ENCODE peak calls at places on chromosome 1, in six cellular contexts. One of them, this sample, is unnamed.
A peak's percentile ranks its signal among the peaks of the same experiment; 100 is the strongest.

GRCh38 chr1:44485229-44485932 is 80.3 kb downstream of the RNF220 start:
- DNase-seq in fibroblast of lung: peak; percentile 86
- DNase-seq in heart left ventricle: no peak
- DNase-seq in HCT116: no peak
- DNase-seq in prostate gland: no peak
- DNase-seq in GM12878: no peak
- DNase-seq in this sample: no peak

GRCh38 chr1:30755746-30756145 is 1.8 kb downstream of the LAPTM5 start:
- DNase-seq in HCT116: no peak
- DNase-seq in fibroblast of lung: no peak
- DNase-seq in heart left ventricle: no peak
- DNase-seq in prostate gland: no peak
- DNase-seq in GM12878: no peak
- DNase-seq in this sample: no peak

GRCh38 chr1:70156529-70157120 is 48.8 kb downstream of the LRRC40 start:
- DNase-seq in heart left ventricle: no peak
- DNase-seq in GM12878: no peak
- DNase-seq in fibroblast of lung: no peak
- DNase-seq in prostate gland: no peak
- DNase-seq in HCT116: no peak
- DNase-seq in this sample: no peak

GRCh38 chr1:147904726-147905125 is 2.1 kb downstream of the GJA8 start:
- DNase-seq in HCT116: no peak
- DNase-seq in prostate gland: no peak
- DNase-seq in fibroblast of lung: no peak
- DNase-seq in GM12878: no peak
- DNase-seq in heart left ventricle: no peak
- DNase-seq in this sample: no peak

GRCh38 chr1:209720326-209720725 is 15.7 kb downstream of the HSD11B1 start:
- DNase-seq in HCT116: no peak
- DNase-seq in prostate gland: no peak
- DNase-seq in GM12878: no peak
- DNase-seq in fibroblast of lung: peak; percentile 91
- DNase-seq in heart left ventricle: no peak
- DNase-seq in this sample: no peak

GRCh38 chr1:43760745-43761343 is 53.5 kb downstream of the ST3GAL3 start:
- DNase-seq in GM12878: no peak
- DNase-seq in fibroblast of lung: no peak
- DNase-seq in prostate gland: no peak
- DNase-seq in HCT116: no peak
- DNase-seq in heart left ventricle: no peak
- DNase-seq in this sample: no peak

GRCh38 chr1:176201568-176201967 is 5.5 kb downstream of the COP1 start:
- DNase-seq in fibroblast of lung: no peak
- DNase-seq in HCT116: no peak
- DNase-seq in prostate gland: no peak
- DNase-seq in heart left ventricle: no peak
- DNase-seq in GM12878: no peak
- DNase-seq in this sample: no peak

GRCh38 chr1:209755926-209756607 is at the start of gene TRAF3IP3:
- DNase-seq in HCT116: no peak
- DNase-seq in prostate gland: no peak
- DNase-seq in GM12878: peak; percentile 83
- DNase-seq in heart left ventricle: peak; percentile 50
- DNase-seq in fibroblast of lung: no peak
- DNase-seq in this sample: peak; percentile 84

GRCh38 chr1:7656821-7657220 is 114.3 kb upstream of the VAMP3 start:
- DNase-seq in GM12878: no peak
- DNase-seq in prostate gland: no peak
- DNase-seq in HCT116: no peak
- DNase-seq in heart left ventricle: no peak
- DNase-seq in fibroblast of lung: no peak
- DNase-seq in this sample: no peak

GRCh38 chr1:113429461-113430153 is 39.3 kb downstream of the MAGI3 start:
- DNase-seq in GM12878: no peak
- DNase-seq in HCT116: no peak
- DNase-seq in fibroblast of lung: peak; percentile 25
- DNase-seq in heart left ventricle: no peak
- DNase-seq in prostate gland: no peak
- DNase-seq in this sample: no peak

GRCh38 chr1:935751-936231 is 12.1 kb downstream of the SAMD11 start:
- DNase-seq in GM12878: no peak
- DNase-seq in prostate gland: no peak
- DNase-seq in heart left ventricle: no peak
- DNase-seq in HCT116: no peak
- DNase-seq in fibroblast of lung: no peak
- DNase-seq in this sample: no peak

GRCh38 chr1:198495635-198496034 is 44.8 kb downstream of the ATP6V1G3 start:
- DNase-seq in GM12878: no peak
- DNase-seq in fibroblast of lung: no peak
- DNase-seq in heart left ventricle: no peak
- DNase-seq in HCT116: no peak
- DNase-seq in prostate gland: no peak
- DNase-seq in this sample: no peak

GRCh38 chr1:204320413-204320812 is 39.3 kb downstream of the PLEKHA6 start:
- DNase-seq in heart left ventricle: no peak
- DNase-seq in HCT116: no peak
- DNase-seq in GM12878: no peak
- DNase-seq in fibroblast of lung: peak; percentile 46
- DNase-seq in prostate gland: no peak
- DNase-seq in this sample: no peak

GRCh38 chr1:61120998-61121397 is 38.6 kb downstream of the NFIA start:
- DNase-seq in heart left ventricle: no peak
- DNase-seq in GM12878: no peak
- DNase-seq in prostate gland: no peak
- DNase-seq in HCT116: no peak
- DNase-seq in fibroblast of lung: peak; percentile 65
- DNase-seq in this sample: no peak

GRCh38 chr1:199295102-199295501 is 656.3 kb downstream of the PTPRC start:
- DNase-seq in GM12878: no peak
- DNase-seq in fibroblast of lung: no peak
- DNase-seq in heart left ventricle: no peak
- DNase-seq in HCT116: no peak
- DNase-seq in prostate gland: no peak
- DNase-seq in this sample: no peak

GRCh38 chr1:2404142-2404889 is 8.0 kb downstream of the PEX10 start:
- DNase-seq in heart left ventricle: no peak
- DNase-seq in GM12878: no peak
- DNase-seq in prostate gland: no peak
- DNase-seq in HCT116: no peak
- DNase-seq in fibroblast of lung: peak; percentile 22
- DNase-seq in this sample: no peak

GRCh38 chr1:188433428-188433827 is 1604.7 kb downstream of the PLA2G4A start:
- DNase-seq in HCT116: no peak
- DNase-seq in fibroblast of lung: peak; percentile 58
- DNase-seq in heart left ventricle: no peak
- DNase-seq in prostate gland: no peak
- DNase-seq in GM12878: no peak
- DNase-seq in this sample: no peak

GRCh38 chr1:6801998-6802397 is 16.7 kb downstream of the CAMTA1 start:
- DNase-seq in fibroblast of lung: no peak
- DNase-seq in GM12878: no peak
- DNase-seq in prostate gland: no peak
- DNase-seq in heart left ventricle: no peak
- DNase-seq in HCT116: no peak
- DNase-seq in this sample: no peak

GRCh38 chr1:214277704-214278635 is 3.0 kb upstream of the SMYD2 start:
- DNase-seq in GM12878: no peak
- DNase-seq in fibroblast of lung: no peak
- DNase-seq in HCT116: no peak
- DNase-seq in heart left ventricle: peak; percentile 28
- DNase-seq in prostate gland: no peak
- DNase-seq in this sample: no peak

GRCh38 chr1:96596226-96596625 is 125.4 kb upstream of the PTBP2 start:
- DNase-seq in fibroblast of lung: peak; percentile 11
- DNase-seq in HCT116: peak; percentile 55
- DNase-seq in GM12878: no peak
- DNase-seq in prostate gland: no peak
- DNase-seq in heart left ventricle: no peak
- DNase-seq in this sample: no peak

GRCh38 chr1:31753623-31754349 is 10.4 kb downstream of the ADGRB2 start:
- DNase-seq in prostate gland: no peak
- DNase-seq in fibroblast of lung: peak; percentile 81
- DNase-seq in HCT116: no peak
- DNase-seq in GM12878: no peak
- DNase-seq in heart left ventricle: peak; percentile 74
- DNase-seq in this sample: no peak

GRCh38 chr1:156123356-156124196 is 9.1 kb downstream of the LMNA start:
- DNase-seq in fibroblast of lung: peak; percentile 98
- DNase-seq in prostate gland: peak; percentile 95
- DNase-seq in heart left ventricle: peak; percentile 98
- DNase-seq in HCT116: peak; percentile 91
- DNase-seq in GM12878: peak; percentile 46
- DNase-seq in this sample: peak; percentile 41

GRCh38 chr1:19083081-19083480 is 126.6 kb upstream of the IFFO2 start:
- DNase-seq in fibroblast of lung: no peak
- DNase-seq in prostate gland: no peak
- DNase-seq in HCT116: no peak
- DNase-seq in GM12878: no peak
- DNase-seq in heart left ventricle: no peak
- DNase-seq in this sample: no peak

GRCh38 chr1:27862004-27862403 is 10.3 kb upstream of the THEMIS2 start:
- DNase-seq in HCT116: no peak
- DNase-seq in GM12878: no peak
- DNase-seq in prostate gland: no peak
- DNase-seq in fibroblast of lung: no peak
- DNase-seq in heart left ventricle: no peak
- DNase-seq in this sample: no peak

GRCh38 chr1:165452336-165453130 is 7.6 kb upstream of the RXRG start:
- DNase-seq in fibroblast of lung: no peak
- DNase-seq in prostate gland: no peak
- DNase-seq in heart left ventricle: peak; percentile 51
- DNase-seq in HCT116: no peak
- DNase-seq in GM12878: no peak
- DNase-seq in this sample: no peak

GRCh38 chr1:51284487-51284954 is 45.8 kb downstream of the TTC39A start:
- DNase-seq in fibroblast of lung: no peak
- DNase-seq in heart left ventricle: peak; percentile 50
- DNase-seq in GM12878: no peak
- DNase-seq in prostate gland: no peak
- DNase-seq in HCT116: peak; percentile 40
- DNase-seq in this sample: no peak

DNA sequence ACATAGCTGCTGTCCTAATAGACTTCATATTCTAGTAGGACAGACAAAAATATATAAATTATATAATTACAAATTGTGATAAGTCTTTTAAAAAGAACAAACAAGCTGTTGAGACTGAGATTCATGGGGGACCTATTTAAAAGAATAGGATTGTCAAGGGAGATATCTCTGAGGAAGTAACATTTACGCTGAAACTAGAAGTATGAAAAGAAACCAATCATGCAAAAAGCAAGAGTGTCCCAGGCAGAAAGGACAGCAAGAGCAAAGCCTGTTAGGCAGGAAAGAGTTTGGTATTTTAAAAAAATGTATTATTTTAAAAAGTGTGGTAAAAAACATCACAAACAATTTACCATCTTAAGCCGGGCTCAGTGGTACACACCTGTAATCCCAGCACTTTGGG is 9.1 kb upstream of the METTL13 start:
- DNase-seq in fibroblast of lung: no peak
- DNase-seq in heart left ventricle: no peak
- DNase-seq in HCT116: no peak
- DNase-seq in GM12878: no peak
- DNase-seq in prostate gland: no peak
- DNase-seq in this sample: no peak
- H3K27ac ChIP-seq in fibroblast of lung: no peak overlapping the region
- H3K27ac ChIP-seq in heart left ventricle: no peak overlapping the region
- H3K27ac ChIP-seq in HCT116: no peak overlapping the region
- H3K27ac ChIP-seq in GM12878: no peak overlapping the region
- H3K27ac ChIP-seq in prostate gland: no peak overlapping the region
- H3K27ac ChIP-seq in this sample: no peak overlapping the region

GRCh38 chr1:109493227-109493626 is 667 bp upstream of the CYB561D1 start:
- DNase-seq in GM12878: no peak
- DNase-seq in fibroblast of lung: no peak
- DNase-seq in heart left ventricle: no peak
- DNase-seq in HCT116: no peak
- DNase-seq in prostate gland: no peak
- DNase-seq in this sample: no peak
- H3K4me3 ChIP-seq in GM12878: peak overlapping the region; percentile 34
- H3K4me3 ChIP-seq in fibroblast of lung: no peak overlapping the region
- H3K4me3 ChIP-seq in heart left ventricle: no peak overlapping the region
- H3K4me3 ChIP-seq in HCT116: no peak overlapping the region
- H3K4me3 ChIP-seq in prostate gland: no peak overlapping the region
- H3K4me3 ChIP-seq in this sample: no peak overlapping the region

DNA sequence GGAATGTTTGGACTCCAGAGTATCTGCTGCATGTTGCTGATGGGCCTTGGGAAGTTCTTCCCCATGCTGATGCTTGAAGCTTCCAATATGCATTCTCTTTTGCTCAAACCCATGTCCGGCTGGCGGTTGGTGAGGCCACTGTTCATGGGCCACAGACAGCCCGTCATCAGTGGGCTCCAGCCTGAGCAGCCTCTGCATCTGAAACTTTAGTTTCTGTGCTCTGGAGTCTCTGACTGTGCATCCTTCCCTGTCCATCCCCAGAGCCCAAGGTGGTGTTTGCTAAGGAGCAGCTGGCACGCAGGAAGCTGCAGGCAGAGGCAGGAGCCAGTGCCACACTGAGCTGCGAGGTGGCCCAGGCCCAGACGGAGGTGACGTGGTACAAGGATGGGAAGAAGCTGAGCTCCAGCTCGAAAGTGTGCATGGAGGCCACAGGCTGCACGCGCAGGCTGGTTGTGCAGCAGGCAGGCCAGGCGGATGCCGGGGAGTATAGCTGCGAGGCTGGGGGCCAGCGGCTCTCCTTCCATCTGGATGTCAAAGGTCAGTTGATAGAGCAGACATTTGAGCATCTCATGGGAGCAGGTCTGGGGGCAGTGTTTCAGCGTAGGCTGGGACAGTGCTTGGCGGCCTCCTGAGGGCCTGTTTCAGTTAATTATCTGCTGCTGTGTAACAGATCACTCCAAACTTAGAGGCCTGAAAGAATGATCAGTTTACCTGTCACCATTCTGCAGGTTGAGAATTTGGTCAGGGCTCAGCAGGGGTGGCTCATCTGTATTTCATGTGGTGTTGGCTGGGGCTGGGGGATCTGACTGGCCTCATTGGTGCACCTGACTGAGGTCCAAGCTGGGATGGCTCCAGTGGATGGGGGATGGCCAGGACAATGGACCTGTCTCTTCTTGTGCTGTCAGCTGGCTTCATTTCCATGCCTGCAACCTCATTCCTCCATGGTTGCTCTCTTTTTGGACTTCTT is 16.6 kb downstream of the OBSCN start:
- DNase-seq in GM12878: no peak
- DNase-seq in fibroblast of lung: no peak
- DNase-seq in prostate gland: no peak
- DNase-seq in heart left ventricle: no peak
- DNase-seq in HCT116: no peak
- DNase-seq in this sample: no peak
- H3K4me1 ChIP-seq in GM12878: no peaks in the 10 kb centered on the region
- H3K4me1 ChIP-seq in fibroblast of lung: peaks cover 2% of the 10 kb centered on the region
- H3K4me1 ChIP-seq in prostate gland: no peaks in the 10 kb centered on the region
- H3K4me1 ChIP-seq in heart left ventricle: peaks cover 9% of the 10 kb centered on the region
- H3K4me1 ChIP-seq in HCT116: no peaks in the 10 kb centered on the region
- H3K4me1 ChIP-seq in this sample: no peaks in the 10 kb centered on the region

DNA sequence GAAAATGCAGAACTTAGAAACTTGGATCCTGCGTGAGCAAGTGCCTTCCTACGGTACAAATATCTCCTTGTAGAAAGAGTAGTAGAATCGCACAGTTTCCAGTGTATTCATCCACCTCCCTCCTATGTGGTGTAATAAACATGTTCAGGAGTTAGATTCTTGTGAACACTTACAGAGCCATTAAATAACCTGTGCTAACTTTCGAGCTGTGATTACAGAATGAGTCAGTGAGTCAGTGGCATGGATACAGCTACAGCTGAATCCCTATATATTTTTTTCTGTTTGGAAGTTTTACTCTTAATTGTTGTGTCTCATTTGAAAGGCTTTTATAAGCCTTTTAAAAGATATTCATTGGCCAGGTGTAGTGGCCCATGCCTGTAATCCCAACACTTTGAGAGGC is 148.7 kb downstream of the EDEM3 start:
- DNase-seq in GM12878: no peak
- DNase-seq in prostate gland: no peak
- DNase-seq in HCT116: no peak
- DNase-seq in heart left ventricle: no peak
- DNase-seq in fibroblast of lung: no peak
- DNase-seq in this sample: no peak
- H3K27ac ChIP-seq in GM12878: no peak overlapping the region
- H3K27ac ChIP-seq in prostate gland: peak overlapping the region; percentile 59
- H3K27ac ChIP-seq in HCT116: no peak overlapping the region
- H3K27ac ChIP-seq in heart left ventricle: no peak overlapping the region
- H3K27ac ChIP-seq in fibroblast of lung: no peak overlapping the region
- H3K27ac ChIP-seq in this sample: no peak overlapping the region